ENCODE peak calls at places on chromosomes 16 and 17, in six cellular contexts. J, R, D, Z, M and L are unnamed samples.

GRCh38 chr17:67139784-67140665 is 95.7 kb downstream of the CACNG1 start:
- DNase-seq in J (no peak), R (no peak), D (no peak), Z (no peak), M (no peak), L (no peak)

GRCh38 chr16:81522141-81522701 is 77.6 kb downstream of the CMIP start:
- DNase-seq in J (no peak), R (no peak), D (no peak), Z (no peak), M (no peak), L (no peak)

GRCh38 chr16:11949527-11949926 is 7.7 kb upstream of the NPIPB2 start:
- DNase-seq in J (no peak), R (peak), D (no peak), Z (no peak), M (peak), L (no peak)

GRCh38 chr17:1773755-1774181 is 11.9 kb downstream of the SERPINF1 start:
- DNase-seq in J (no peak), R (no peak), D (no peak), Z (no peak), M (no peak), L (no peak)

GRCh38 chr17:68344701-68345136 is 53.4 kb downstream of the ARSG start:
- DNase-seq in J (no peak), R (no peak), D (no peak), Z (no peak), M (no peak), L (peak)

GRCh38 chr17:67754001-67754400 is 36.3 kb downstream of the NOL11 start:
- DNase-seq in J (no peak), R (no peak), D (no peak), Z (no peak), M (no peak), L (no peak)

GRCh38 chr16:4042581-4042980 is 73.7 kb downstream of the ADCY9 start:
- DNase-seq in J (no peak), R (no peak), D (no peak), Z (no peak), M (no peak), L (no peak)

GRCh38 chr17:83025636-83026280 is 53.7 kb upstream of the METRNL start:
- DNase-seq in J (no peak), R (no peak), D (no peak), Z (no peak), M (no peak), L (no peak)

GRCh38 chr16:71351558-71351901 is 7.0 kb upstream of the CALB2 start:
- DNase-seq in J (no peak), R (no peak), D (no peak), Z (no peak), M (peak), L (no peak)

GRCh38 chr17:27351741-27352140 is 57.8 kb downstream of the WSB1 start:
- DNase-seq in J (no peak), R (no peak), D (no peak), Z (no peak), M (no peak), L (no peak)

GRCh38 chr17:82636626-82637598 is 11.3 kb downstream of the WDR45B start:
- DNase-seq in J (no peak), R (no peak), D (peak), Z (no peak), M (no peak), L (no peak)

GRCh38 chr17:29216856-29217255 is 29.8 kb upstream of the CRYBA1 start:
- DNase-seq in J (no peak), R (no peak), D (no peak), Z (no peak), M (no peak), L (no peak)

GRCh38 chr16:48110982-48111381 is 44.8 kb downstream of the ABCC12 start:
- DNase-seq in J (no peak), R (no peak), D (no peak), Z (no peak), M (no peak), L (no peak)

GRCh38 chr17:51636291-51636690 is 375.9 kb downstream of the UTP18 start:
- DNase-seq in J (no peak), R (no peak), D (no peak), Z (no peak), M (no peak), L (no peak)

GRCh38 chr17:2018716-2019490 is 6.2 kb downstream of the RTN4RL1 start:
- DNase-seq in J (no peak), R (no peak), D (no peak), Z (no peak), M (no peak), L (no peak)

GRCh38 chr17:42087736-42088705 is 10.3 kb downstream of the ZNF385C start:
- DNase-seq in J (no peak), R (no peak), D (no peak), Z (no peak), M (no peak), L (no peak)

GRCh38 chr17:78583091-78583490 is 5.9 kb upstream of the DNAH17 start:
- DNase-seq in J (no peak), R (no peak), D (no peak), Z (no peak), M (no peak), L (no peak)

GRCh38 chr16:30926937-30927788 is 3.8 kb downstream of the FBXL19 start:
- DNase-seq in J (no peak), R (no peak), D (no peak), Z (no peak), M (no peak), L (no peak)

GRCh38 chr17:69142473-69142802 is 743 bp upstream of the ABCA6 start:
- DNase-seq in J (no peak), R (no peak), D (no peak), Z (no peak), M (no peak), L (no peak)

GRCh38 chr17:68197997-68198930 is 49.6 kb upstream of the AMZ2 start:
- DNase-seq in J (no peak), R (no peak), D (no peak), Z (no peak), M (no peak), L (no peak)

GRCh38 chr16:56903866-56904265 is 28.1 kb upstream of the HERPUD1 start:
- DNase-seq in J (no peak), R (no peak), D (no peak), Z (no peak), M (no peak), L (no peak)

GRCh38 chr16:4388275-4389021 is 16.8 kb downstream of the VASN start:
- DNase-seq in J (no peak), R (no peak), D (no peak), Z (no peak), M (no peak), L (no peak)

GRCh38 chr16:73743665-73744496 is 552.7 kb upstream of the PSMD7 start:
- DNase-seq in J (no peak), R (no peak), D (no peak), Z (no peak), M (no peak), L (no peak)

GRCh38 chr17:72456026-72456569 is 335.3 kb downstream of the SOX9 start:
- DNase-seq in J (no peak), R (no peak), D (no peak), Z (no peak), M (no peak), L (no peak)

GRCh38 chr16:4094138-4094773 is 22.0 kb downstream of the ADCY9 start:
- DNase-seq in J (no peak), R (no peak), D (no peak), Z (no peak), M (no peak), L (no peak)

GRCh38 chr17:28404461-28404811 is 1.6 kb downstream of the SLC46A1 start:
- DNase-seq in J (no peak), R (no peak), D (no peak), Z (no peak), M (no peak), L (no peak)

GRCh38 chr16:5502467-5502869 is 404.9 kb upstream of the EEF2KMT start:
- DNase-seq in J (no peak), R (no peak), D (peak), Z (no peak), M (peak), L (no peak)

GRCh38 chr17:9470171-9470570 is 105.4 kb downstream of the STX8 start:
- DNase-seq in J (no peak), R (no peak), D (no peak), Z (peak), M (no peak), L (no peak)